ENCODE peak calls at places on chromosomes 12 and 14, in nine cellular contexts. D is GM23338, L is A549, N is SK-N-SH, H is HL-60, P is HepG2, E is HCT116, G is GM12878, V is K562. W is an unnamed sample.

GRCh38 chr14:53956427-53957201 is at the start of gene BMP4:
- DNase-seq in D (peak; percentile 97), L (peak; percentile 59), N (peak; percentile 44), H (no peak), P (peak; percentile 82), E (peak; percentile 82), G (no peak), V (peak; percentile 26), W (no peak)

GRCh38 chr12:120075034-120075616 is 41.4 kb downstream of the RAB35 start:
- DNase-seq in D (no peak), L (no peak), N (no peak), H (no peak), P (no peak), E (no peak), G (no peak), V (no peak), W (no peak)

GRCh38 chr14:59299731-59300130 is 111.3 kb downstream of the DAAM1 start:
- DNase-seq in D (no peak), L (no peak), N (no peak), H (no peak), P (no peak), E (no peak), G (no peak), V (no peak), W (no peak)

GRCh38 chr12:124684971-124685688 is 117.7 kb upstream of the NCOR2 start:
- DNase-seq in D (no peak), L (no peak), N (no peak), H (no peak), P (no peak), E (no peak), G (no peak), V (no peak), W (no peak)

GRCh38 chr12:123941485-123942276 is 30.9 kb downstream of the CCDC92 start:
- DNase-seq in D (no peak), L (no peak), N (no peak), H (peak; percentile 20), P (no peak), E (no peak), G (no peak), V (no peak), W (no peak)

GRCh38 chr14:31484754-31485153 is 3.1 kb downstream of the GPR33 start:
- DNase-seq in D (no peak), L (no peak), N (no peak), H (peak; percentile 51), P (no peak), E (no peak), G (no peak), V (no peak), W (no peak)

GRCh38 chr14:23063601-23064000 is 6.3 kb upstream of the CDH24 start:
- DNase-seq in D (no peak), L (no peak), N (no peak), H (no peak), P (no peak), E (no peak), G (no peak), V (no peak), W (no peak)

GRCh38 chr12:71465794-71466193 is 26.2 kb downstream of the LGR5 start:
- DNase-seq in D (no peak), L (no peak), N (no peak), H (no peak), P (no peak), E (no peak), G (no peak), V (peak; percentile 48), W (no peak)

GRCh38 chr14:54762296-54762695 is 140.3 kb downstream of the GCH1 start:
- DNase-seq in D (no peak), L (no peak), N (no peak), H (no peak), P (no peak), E (no peak), G (no peak), V (peak; percentile 66), W (no peak)

GRCh38 chr14:73633517-73634332 is 11.1 kb upstream of the DNAL1 start:
- DNase-seq in D (peak; percentile 85), L (peak; percentile 77), N (peak; percentile 82), H (peak; percentile 22), P (peak; percentile 59), E (no peak), G (peak; percentile 48), V (peak; percentile 64), W (peak; percentile 53)

GRCh38 chr14:91405241-91405721 is 12.3 kb downstream of the CCDC88C start:
- DNase-seq in D (no peak), L (no peak), N (no peak), H (no peak), P (no peak), E (no peak), G (no peak), V (no peak), W (no peak)

GRCh38 chr12:114671664-114672476 is 12.1 kb downstream of the TBX3 start:
- DNase-seq in D (peak; percentile 73), L (no peak), N (peak; percentile 81), H (no peak), P (no peak), E (no peak), G (no peak), V (no peak), W (no peak)

GRCh38 chr14:71049435-71050147 is 142.3 kb downstream of the PCNX1 start:
- DNase-seq in D (no peak), L (no peak), N (peak; percentile 3), H (no peak), P (no peak), E (no peak), G (no peak), V (no peak), W (no peak)

GRCh38 chr12:95509300-95509699 is 35.3 kb downstream of the METAP2 start:
- DNase-seq in D (no peak), L (no peak), N (no peak), H (no peak), P (no peak), E (no peak), G (no peak), V (no peak), W (no peak)

GRCh38 chr12:101675555-101675954 is 21.9 kb upstream of the CHPT1 start:
- DNase-seq in D (no peak), L (no peak), N (no peak), H (no peak), P (peak; percentile 45), E (no peak), G (no peak), V (no peak), W (no peak)

GRCh38 chr12:65536876-65537661 is 258.6 kb downstream of the MSRB3 start:
- DNase-seq in D (no peak), L (peak; percentile 85), N (no peak), H (no peak), P (no peak), E (peak; percentile 100), G (no peak), V (no peak), W (peak; percentile 82)

GRCh38 chr12:47190271-47190750 is 110.6 kb upstream of the AMIGO2 start:
- DNase-seq in D (no peak), L (peak; percentile 67), N (no peak), H (peak; percentile 9), P (no peak), E (no peak), G (no peak), V (no peak), W (no peak)

GRCh38 chr12:6850796-6851152 is 312 bp downstream of the CDCA3 start:
- DNase-seq in D (peak; percentile 29), L (no peak), N (no peak), H (no peak), P (peak; percentile 51), E (no peak), G (no peak), V (peak; percentile 52), W (no peak)
- TF ChIP-seq REST in D (no peak), L (no peak), N (no peak), H (no peak), P (no peak), E (no peak), G (no peak), V (no peak), W (no peak)

DNA sequence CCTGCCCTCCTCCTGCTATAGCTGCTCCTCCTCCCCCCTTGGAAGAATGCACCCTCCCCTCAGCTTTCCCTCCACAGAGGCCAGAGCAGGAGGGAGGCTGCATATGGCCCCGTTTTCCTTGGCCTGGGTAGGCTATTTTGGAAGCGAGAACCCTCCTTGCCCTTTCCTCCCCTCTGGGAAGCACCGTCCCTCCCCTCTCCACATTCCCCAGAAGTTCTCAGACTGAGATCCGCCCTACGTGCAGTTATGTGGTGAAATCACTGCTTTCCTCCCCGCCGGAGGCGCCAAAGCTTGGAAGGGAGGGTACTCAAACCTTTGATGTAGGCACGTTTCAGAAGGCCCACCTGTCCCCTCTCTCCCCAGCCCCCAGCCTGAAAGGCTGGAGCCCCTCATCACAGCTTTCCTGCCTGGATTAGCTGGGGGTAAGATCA is 47.8 kb downstream of the SMUG1 start:
- DNase-seq in D (peak; percentile 63), L (no peak), N (no peak), H (no peak), P (no peak), E (no peak), G (no peak), V (no peak), W (no peak)
- TF ChIP-seq REST in D (no peak), L (no peak), N (no peak), H (no peak), P (no peak), E (no peak), G (no peak), V (no peak), W (no peak)

GRCh38 chr12:77070382-77071294 is 5.3 kb upstream of the E2F7 start:
- DNase-seq in D (no peak), L (no peak), N (no peak), H (no peak), P (no peak), E (no peak), G (peak; percentile 48), V (no peak), W (no peak)

GRCh38 chr12:77072833-77073495 is 7.6 kb upstream of the E2F7 start:
- DNase-seq in D (no peak), L (no peak), N (no peak), H (no peak), P (no peak), E (no peak), G (no peak), V (no peak), W (no peak)
- TF ChIP-seq REST in D (no peak), L (no peak), N (no peak), H (no peak), P (no peak), E (no peak), G (no peak), V (no peak), W (no peak)

DNA sequence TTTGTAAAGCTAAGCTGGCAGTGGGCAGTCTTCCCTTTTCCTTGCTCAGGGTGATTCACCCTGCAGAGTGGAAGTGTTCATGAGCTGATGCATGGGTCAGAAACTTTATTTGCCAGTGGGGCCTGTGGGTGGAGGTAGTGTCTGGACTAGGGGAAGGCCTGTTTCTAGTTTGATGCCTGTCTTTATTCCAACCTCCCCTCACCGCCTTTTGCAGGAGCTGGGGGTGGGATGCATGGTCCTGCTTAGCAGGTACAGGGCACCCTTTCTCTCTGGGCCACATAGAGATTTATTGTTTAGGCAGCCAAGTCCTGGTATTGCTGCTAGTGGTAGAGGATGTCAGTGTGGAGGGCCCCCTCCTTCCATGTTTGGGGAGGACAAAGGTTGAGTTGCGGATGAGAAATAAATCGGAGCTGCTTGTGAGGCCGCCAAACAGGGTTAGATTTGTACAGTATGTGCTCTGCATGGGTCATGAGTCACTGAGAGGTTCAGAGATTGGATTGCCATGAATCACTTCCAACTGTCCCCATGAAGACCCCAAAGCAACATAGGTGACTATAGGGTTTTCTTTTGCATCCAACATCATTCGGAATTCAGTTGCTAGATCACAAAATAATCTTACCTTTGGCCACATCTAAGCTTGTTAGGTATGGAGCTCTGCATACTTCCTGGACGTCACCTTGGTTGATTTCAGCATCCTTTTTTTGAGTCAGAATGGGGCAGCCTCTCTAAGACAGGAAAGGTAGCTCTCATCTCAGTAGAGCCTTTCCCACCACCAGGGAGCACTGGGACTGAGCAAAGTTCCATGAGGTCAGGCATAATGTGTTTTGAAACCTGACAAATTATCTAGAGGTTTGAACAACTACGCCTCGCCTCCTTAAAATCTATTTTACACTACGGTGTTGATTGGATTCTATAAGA is 8.8 kb downstream of the SMOC1 start:
- DNase-seq in D (no peak), L (no peak), N (no peak), H (no peak), P (peak; percentile 96), E (no peak), G (no peak), V (no peak), W (no peak)
- TF ChIP-seq REST in D (no peak), L (no peak), N (no peak), H (no peak), P (peak; percentile 27), E (no peak), G (no peak), V (no peak), W (no peak)

W was measured in Panc1.